ENCODE peak calls at places on chromosome 1, in ten cellular contexts. P is foreskin keratinocyte, B is bronchial epithelial cell, T is fibroblast of the aortic adventitia, W is left ventricle myocardium inferior, E is A549, R is colonic mucosa, C is BE2C, G is lower leg skin, O is cardiac fibroblast. K is an unnamed sample.

GRCh38 chr1:26797627-26798026 is 9.9 kb downstream of the PIGV start:
- DNase-seq in W (no peak), R (no peak), E (no peak), O (peak), G (no peak), B (no peak), C (no peak), P (no peak), T (no peak), K (no peak)

GRCh38 chr1:243465081-243465480 is 209.2 kb downstream of the SDCCAG8 start:
- DNase-seq in C (peak), R (no peak), O (no peak), G (no peak), T (no peak), E (no peak), P (no peak), W (no peak), B (no peak), K (no peak)

GRCh38 chr1:225908773-225909172 is 15.3 kb downstream of the PYCR2 start:
- DNase-seq in G (no peak), T (no peak), O (no peak), R (no peak), E (no peak), P (no peak), C (no peak), B (no peak), W (no peak), K (no peak)

GRCh38 chr1:93616996-93617669 is 64.5 kb downstream of the BCAR3 start:
- DNase-seq in E (no peak), B (no peak), G (no peak), R (peak), T (peak), C (peak), W (peak), P (no peak), O (peak), K (no peak)

GRCh38 chr1:9084883-9085282 is 15.4 kb upstream of the SLC2A5 start:
- DNase-seq in C (no peak), R (no peak), P (no peak), T (peak), G (no peak), O (peak), W (peak), B (peak), E (no peak), K (no peak)

GRCh38 chr1:178634445-178634844 is 90.6 kb upstream of the RALGPS2 start:
- DNase-seq in B (no peak), C (no peak), E (no peak), R (no peak), T (peak), G (no peak), P (no peak), W (peak), O (peak), K (no peak)

GRCh38 chr1:180003026-180003695 is 48.6 kb downstream of the CEP350 start:
- DNase-seq in O (no peak), G (no peak), T (no peak), B (no peak), W (no peak), C (no peak), E (no peak), P (no peak), R (no peak), K (no peak)

GRCh38 chr1:155379180-155379876 is 58.6 kb downstream of the RUSC1 start:
- DNase-seq in W (no peak), E (peak), C (no peak), G (no peak), R (no peak), O (peak), T (peak), P (no peak), B (no peak), K (no peak)

GRCh38 chr1:176066709-176067108 is 140.4 kb downstream of the COP1 start:
- DNase-seq in E (no peak), R (no peak), G (no peak), W (no peak), T (no peak), P (no peak), O (no peak), C (no peak), B (no peak), K (no peak)

GRCh38 chr1:156431366-156432108 is 62.5 kb downstream of the RHBG start:
- DNase-seq in R (no peak), T (no peak), B (no peak), P (no peak), O (no peak), W (no peak), G (no peak), E (no peak), C (no peak), K (no peak)

GRCh38 chr1:1899266-1899966 is 8.5 kb upstream of the GNB1 start:
- DNase-seq in W (no peak), O (no peak), E (no peak), C (no peak), G (no peak), R (no peak), B (no peak), P (no peak), T (no peak), K (no peak)
- TF ChIP-seq CTCF in W (no peak), O (no peak), E (no peak), C (no peak), G (no peak), R (no peak), B (peak), P (no peak), T (no peak), K (no peak)

DNA sequence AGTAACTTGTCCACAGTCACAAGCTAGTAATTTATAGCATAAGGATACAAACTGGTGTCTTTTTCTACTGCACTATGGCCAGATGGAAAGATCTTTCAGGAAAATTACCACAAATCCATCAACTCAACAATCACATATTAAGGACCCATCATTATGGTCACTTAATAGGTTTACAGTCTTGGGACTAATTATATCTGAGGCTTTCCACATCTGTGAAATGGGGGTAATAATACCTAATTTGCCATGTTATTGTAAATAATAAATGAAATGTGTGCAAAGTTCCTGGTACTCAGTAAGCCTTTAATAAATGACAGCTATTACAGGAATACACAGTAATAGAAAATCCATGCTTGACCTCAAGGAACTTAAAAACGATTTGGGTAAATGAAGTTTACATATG is 13.4 kb downstream of the CDKN2C start:
- DNase-seq in E (no peak), T (no peak), C (no peak), R (no peak), G (no peak), B (no peak), O (no peak), W (no peak), P (no peak), K (no peak)
- TF ChIP-seq CTCF in E (no peak), T (no peak), C (no peak), R (no peak), G (no peak), B (no peak), O (no peak), W (no peak), P (no peak), K (no peak)

GRCh38 chr1:222009105-222009730 is 267.3 kb upstream of the DUSP10 start:
- DNase-seq in T (peak), P (no peak), R (no peak), W (no peak), G (no peak), C (no peak), O (peak), E (peak), B (peak), K (no peak)
- TF ChIP-seq CTCF in T (peak), P (peak), R (peak), W (peak), G (no peak), C (peak), O (peak), E (peak), B (peak), K (peak)

GRCh38 chr1:53525595-53525994 is 66.4 kb downstream of the DMRTB1 start:
- DNase-seq in C (peak), P (no peak), T (no peak), O (no peak), E (peak), W (no peak), G (no peak), B (no peak), R (no peak), K (no peak)
- TF ChIP-seq CTCF in C (peak), P (no peak), T (no peak), O (no peak), E (no peak), W (no peak), G (no peak), B (no peak), R (no peak), K (no peak)

GRCh38 chr1:211695135-211695816 is 19.9 kb upstream of the NEK2 start:
- DNase-seq in T (no peak), B (no peak), O (peak), W (no peak), C (no peak), E (no peak), G (no peak), R (no peak), P (no peak), K (no peak)
- TF ChIP-seq CTCF in T (no peak), B (no peak), O (no peak), W (no peak), C (no peak), E (no peak), G (no peak), R (no peak), P (no peak), K (no peak)

GRCh38 chr1:204081791-204082513 is 9.0 kb downstream of the SOX13 start:
- DNase-seq in O (no peak), P (no peak), W (no peak), G (no peak), E (no peak), B (no peak), T (no peak), C (no peak), R (no peak), K (no peak)
- TF ChIP-seq CTCF in O (no peak), P (no peak), W (no peak), G (no peak), E (no peak), B (no peak), T (no peak), C (no peak), R (no peak), K (no peak)

GRCh38 chr1:234607091-234608025 is 2.6 kb downstream of the IRF2BP2 start:
- DNase-seq in T (peak), P (no peak), E (no peak), R (no peak), O (peak), B (no peak), G (no peak), W (peak), C (peak), K (no peak)
- TF ChIP-seq CTCF in T (peak), P (peak), E (peak), R (no peak), O (peak), B (peak), G (no peak), W (peak), C (peak), K (peak)

GRCh38 chr1:6440198-6441126 is 15.9 kb downstream of the ESPN start:
- DNase-seq in P (no peak), W (no peak), O (no peak), R (peak), T (no peak), E (no peak), G (no peak), C (peak), B (no peak), K (no peak)
- TF ChIP-seq CTCF in P (peak), W (peak), O (no peak), R (peak), T (no peak), E (peak), G (no peak), C (no peak), B (peak), K (peak)

K was measured in epithelial cell of proximal tubule.